ENCODE peak calls at places on chromosomes 12 and 14, in eight cellular contexts. B, Q, G, R, D, N, Z and J are unnamed samples. For H3K4me1, the result is how much of the 10 kb centered on the place peaks cover.

GRCh38 chr14:91911474-91912032 is 35.9 kb downstream of the FBLN5 start:
- DNase-seq in B (peak), Q (no peak), G (no peak), R (peak), D (no peak), N (no peak), Z (peak), J (no peak)

GRCh38 chr12:126784328-126784921 is 1482.5 kb upstream of the TMEM132C start:
- DNase-seq in B (peak), Q (no peak), G (peak), R (peak), D (no peak), N (no peak), Z (peak), J (no peak)

GRCh38 chr12:75747572-75747995 is 236.2 kb upstream of the KRR1 start:
- DNase-seq in B (no peak), Q (no peak), G (no peak), R (no peak), D (no peak), N (no peak), Z (no peak), J (no peak)

GRCh38 chr14:29749327-29749726 is 178.3 kb downstream of the PRKD1 start:
- DNase-seq in B (no peak), Q (no peak), G (no peak), R (no peak), D (no peak), N (no peak), Z (no peak), J (no peak)

GRCh38 chr12:120495723-120496352 is at the start of gene DYNLL1:
- DNase-seq in B (peak), Q (peak), G (peak), R (peak), D (peak), N (peak), Z (peak), J (peak)

GRCh38 chr14:35340616-35341453 is 48.7 kb downstream of the PSMA6 start:
- DNase-seq in B (no peak), Q (no peak), G (no peak), R (no peak), D (no peak), N (no peak), Z (no peak), J (no peak)

GRCh38 chr12:13718271-13718670 is 263.1 kb downstream of the GRIN2B start:
- DNase-seq in B (no peak), Q (no peak), G (no peak), R (no peak), D (no peak), N (no peak), Z (no peak), J (no peak)

GRCh38 chr12:69071091-69071370 is 138.1 kb upstream of the CPM start:
- DNase-seq in B (no peak), Q (no peak), G (no peak), R (no peak), D (no peak), N (no peak), Z (no peak), J (no peak)

GRCh38 chr12:111757361-111758119 is 9.2 kb upstream of the ALDH2 start:
- DNase-seq in B (no peak), Q (peak), G (peak), R (no peak), D (no peak), N (peak), Z (peak), J (peak)

GRCh38 chr12:96237465-96238077 is 43.4 kb downstream of the ELK3 start:
- DNase-seq in B (no peak), Q (peak), G (peak), R (no peak), D (peak), N (peak), Z (peak), J (peak)

GRCh38 chr12:42484996-42485395 is 104.5 kb downstream of the PRICKLE1 start:
- DNase-seq in B (peak), Q (no peak), G (no peak), R (no peak), D (no peak), N (no peak), Z (no peak), J (no peak)

GRCh38 chr14:33120966-33121365 is 182.3 kb downstream of the NPAS3 start:
- DNase-seq in B (no peak), Q (no peak), G (no peak), R (no peak), D (no peak), N (no peak), Z (no peak), J (no peak)

GRCh38 chr14:36773558-36773957 is 111.9 kb downstream of the PAX9 start:
- DNase-seq in B (no peak), Q (no peak), G (no peak), R (no peak), D (no peak), N (no peak), Z (no peak), J (no peak)

GRCh38 chr14:81268016-81268416 is 47.3 kb upstream of the GTF2A1 start:
- DNase-seq in B (no peak), Q (no peak), G (no peak), R (peak), D (no peak), N (no peak), Z (no peak), J (no peak)

GRCh38 chr12:54945082-54945481 is 39.5 kb downstream of the TESPA1 start:
- DNase-seq in B (no peak), Q (no peak), G (no peak), R (no peak), D (no peak), N (no peak), Z (no peak), J (peak)

GRCh38 chr12:103986823-103987222 is 21.2 kb downstream of the TDG start:
- DNase-seq in B (no peak), Q (no peak), G (no peak), R (no peak), D (no peak), N (no peak), Z (no peak), J (no peak)

GRCh38 chr12:51334774-51335173 is 10.8 kb upstream of the BIN2 start:
- DNase-seq in B (no peak), Q (no peak), G (no peak), R (no peak), D (no peak), N (no peak), Z (no peak), J (no peak)

GRCh38 chr12:106722854-106723253 is 51.6 kb upstream of the RIC8B start:
- DNase-seq in B (peak), Q (no peak), G (no peak), R (no peak), D (no peak), N (no peak), Z (no peak), J (no peak)

GRCh38 chr12:106721931-106722330 is 52.6 kb upstream of the RIC8B start:
- DNase-seq in B (no peak), Q (no peak), G (no peak), R (no peak), D (no peak), N (no peak), Z (no peak), J (no peak)

GRCh38 chr12:106719879-106720278 is 54.6 kb upstream of the RIC8B start:
- DNase-seq in B (no peak), Q (no peak), G (no peak), R (no peak), D (no peak), N (no peak), Z (no peak), J (no peak)

GRCh38 chr12:106723416-106723815 is 51.1 kb upstream of the RIC8B start:
- DNase-seq in B (no peak), Q (no peak), G (no peak), R (no peak), D (no peak), N (no peak), Z (no peak), J (no peak)

DNA sequence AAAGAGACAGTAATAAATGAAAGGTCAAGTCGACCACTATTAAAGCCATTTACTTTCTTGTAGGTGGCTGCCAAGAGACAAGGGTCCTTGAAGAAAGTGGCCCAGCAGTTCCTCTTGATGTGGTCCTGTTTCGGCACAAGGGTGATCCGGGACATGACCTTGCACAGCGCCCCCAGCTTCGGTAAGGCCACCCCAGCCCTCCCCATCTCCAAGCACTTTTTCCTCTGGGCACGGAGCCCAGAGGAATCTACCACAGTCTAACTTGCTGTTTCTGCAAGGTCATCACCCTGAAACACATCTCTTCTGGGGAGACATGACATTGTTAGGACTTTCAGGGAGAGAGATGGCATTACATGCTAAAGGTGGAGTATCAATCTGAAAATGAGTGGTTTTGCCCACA is 53.8 kb upstream of the RIC8B start:
- DNase-seq in B (no peak), Q (no peak), G (no peak), R (no peak), D (no peak), N (no peak), Z (no peak), J (peak)
- TF ChIP-seq CTCF in B (no peak), Q (no peak), G (no peak), R (no peak), D (no peak), N (no peak), Z (no peak), J (no peak)

GRCh38 chr14:51455041-51455835 is 196.5 kb upstream of the FRMD6 start:
- DNase-seq in B (no peak), Q (no peak), G (no peak), R (no peak), D (no peak), N (no peak), Z (no peak), J (no peak)

GRCh38 chr14:51460051-51460450 is 191.7 kb upstream of the FRMD6 start:
- DNase-seq in B (no peak), Q (no peak), G (no peak), R (no peak), D (no peak), N (no peak), Z (no peak), J (no peak)

GRCh38 chr14:51457858-51458562 is 193.7 kb upstream of the FRMD6 start:
- DNase-seq in B (no peak), Q (no peak), G (no peak), R (no peak), D (no peak), N (no peak), Z (no peak), J (no peak)

GRCh38 chr14:51462182-51462581 is 189.5 kb upstream of the FRMD6 start:
- DNase-seq in B (no peak), Q (no peak), G (no peak), R (no peak), D (no peak), N (no peak), Z (no peak), J (no peak)

GRCh38 chr14:51458563-51458955 is 193.2 kb upstream of the FRMD6 start:
- DNase-seq in B (no peak), Q (no peak), G (no peak), R (no peak), D (no peak), N (no peak), Z (no peak), J (no peak)
- H3K4me3 ChIP-seq in B (no peak), Q (no peak), G (no peak), R (no peak), D (no peak), N (no peak), Z (no peak), J (no peak)

GRCh38 chr14:93964281-93964680 is 12.1 kb downstream of the ASB2 start:
- DNase-seq in B (no peak), Q (no peak), G (no peak), R (no peak), D (no peak), N (no peak), Z (no peak), J (no peak)
- H3K4me1 ChIP-seq in B (under half), Q (half or more), G (half or more), R (under half), D (under half), N (half or more), Z (under half), J (under half)

GRCh38 chr12:124326104-124326503 is 31.2 kb downstream of the RFLNA start:
- DNase-seq in B (no peak), Q (no peak), G (no peak), R (no peak), D (no peak), N (no peak), Z (no peak), J (peak)
- TF ChIP-seq CTCF in B (no peak), Q (no peak), G (no peak), R (no peak), D (no peak), N (no peak), Z (no peak), J (no peak)

DNA sequence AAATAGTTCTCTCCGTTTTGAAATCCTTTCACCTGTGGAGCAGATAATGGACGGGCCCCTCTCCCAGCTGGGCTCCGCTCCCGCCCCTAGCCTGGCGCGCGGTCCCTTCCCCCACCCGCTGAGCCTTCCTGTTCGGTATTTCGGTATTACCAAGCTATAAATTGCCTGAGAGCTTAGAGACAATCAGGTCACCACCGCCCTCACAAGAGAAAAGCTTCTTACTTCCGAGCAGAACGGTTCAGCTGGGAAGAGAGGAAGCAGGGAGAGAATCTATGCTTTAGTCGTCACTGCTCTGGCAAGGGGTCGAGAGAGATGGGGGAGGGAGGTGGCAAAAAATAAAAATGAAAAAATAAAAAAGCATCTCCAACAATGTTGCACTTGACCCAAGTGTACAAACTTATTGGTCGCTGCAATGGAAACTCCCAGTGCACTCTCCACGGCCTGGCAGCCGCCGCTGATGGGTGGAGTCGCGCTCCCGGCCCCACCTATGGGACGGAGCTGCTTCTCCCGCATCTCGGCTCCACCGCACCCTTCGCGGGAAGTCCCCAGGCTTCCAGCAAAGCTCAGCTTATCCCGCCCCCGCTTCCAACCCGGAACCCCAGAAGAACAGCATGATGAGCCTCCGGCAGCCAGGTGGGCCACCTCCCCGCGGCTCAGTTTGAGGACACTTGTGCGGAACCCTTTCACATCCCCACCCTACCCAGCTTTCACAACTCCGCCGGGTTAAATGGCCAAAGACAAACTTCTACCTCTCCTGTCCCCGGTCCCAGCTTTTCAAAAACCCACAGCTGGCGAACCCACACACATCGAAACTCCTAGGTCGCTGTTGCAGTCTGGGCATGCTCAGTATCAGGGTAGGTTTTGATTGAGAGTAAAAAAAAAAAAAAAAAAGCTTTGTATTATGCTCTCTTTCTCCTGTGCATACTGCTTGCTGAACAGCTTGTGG is 819 bp upstream of the SYT1 start:
- DNase-seq in B (peak), Q (peak), G (peak), R (peak), D (peak), N (peak), Z (peak), J (peak)
- H3K4me3 ChIP-seq in B (peak), Q (peak), G (no peak), R (peak), D (peak), N (peak), Z (peak), J (peak)

GRCh38 chr14:75340921-75341320 is 62.3 kb downstream of the FOS start:
- DNase-seq in B (no peak), Q (peak), G (peak), R (no peak), D (peak), N (peak), Z (peak), J (peak)

GRCh38 chr14:75341639-75342038 is 63.0 kb downstream of the FOS start:
- DNase-seq in B (no peak), Q (no peak), G (no peak), R (no peak), D (no peak), N (no peak), Z (no peak), J (no peak)

GRCh38 chr14:75344396-75344795 is 65.8 kb downstream of the FOS start:
- DNase-seq in B (no peak), Q (no peak), G (no peak), R (no peak), D (no peak), N (no peak), Z (no peak), J (no peak)

GRCh38 chr14:75342762-75343599 is 64.4 kb downstream of the FOS start:
- DNase-seq in B (no peak), Q (no peak), G (no peak), R (no peak), D (no peak), N (no peak), Z (no peak), J (no peak)

GRCh38 chr14:75343914-75344313 is 65.3 kb downstream of the FOS start:
- DNase-seq in B (no peak), Q (no peak), G (no peak), R (no peak), D (no peak), N (peak), Z (no peak), J (no peak)
- H3K4me1 ChIP-seq in B (under half), Q (under half), G (under half), R (under half), D (under half), N (under half), Z (under half), J (half or more)

DNA sequence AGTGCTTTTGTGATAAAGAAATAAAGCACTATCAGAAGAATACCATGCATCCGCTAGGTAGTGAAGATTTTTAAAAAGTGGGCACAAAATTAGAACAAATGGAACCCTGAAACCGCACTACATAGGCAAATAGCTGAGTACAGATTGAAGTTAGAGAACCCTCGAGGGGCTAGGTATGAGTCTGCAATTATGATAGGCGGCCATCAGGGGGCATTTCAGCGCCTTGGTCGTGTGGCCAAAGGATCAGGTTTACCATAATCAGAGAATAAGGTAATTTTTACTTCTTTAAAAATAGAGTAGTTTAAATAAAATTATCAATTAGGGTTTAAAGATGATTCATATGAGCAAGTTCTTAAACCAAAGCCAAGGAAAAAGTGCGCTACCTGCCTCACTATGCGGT is 129.8 kb downstream of the TMX1 start:
- DNase-seq in B (no peak), Q (no peak), G (no peak), R (no peak), D (no peak), N (no peak), Z (peak), J (no peak)
- TF ChIP-seq CTCF in B (peak), Q (peak), G (peak), R (peak), D (no peak), N (peak), Z (peak), J (no peak)

DNA sequence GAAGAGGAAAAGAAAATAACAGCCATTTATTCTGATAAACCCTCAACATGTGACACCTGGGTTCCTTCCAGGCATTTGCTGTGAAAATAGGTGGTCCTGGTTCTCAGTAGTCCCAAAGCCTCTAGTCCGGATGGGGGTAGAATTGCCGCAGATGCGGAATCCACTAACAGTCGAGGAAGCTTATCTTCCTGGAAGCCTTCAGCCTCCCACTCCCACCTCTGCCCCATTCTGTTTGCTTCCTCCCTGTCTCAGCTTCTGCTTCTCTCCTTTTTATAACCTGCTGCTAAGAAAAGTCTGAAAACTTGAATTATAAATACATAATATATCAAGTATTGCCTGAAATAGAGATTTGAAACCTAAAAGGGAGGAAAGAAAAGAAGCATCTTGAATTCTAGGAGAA is 14.0 kb upstream of the MAP3K9 start:
- DNase-seq in B (no peak), Q (no peak), G (no peak), R (no peak), D (no peak), N (no peak), Z (no peak), J (no peak)
- H3K4me3 ChIP-seq in B (no peak), Q (peak), G (no peak), R (no peak), D (no peak), N (peak), Z (no peak), J (no peak)